ENCODE peak calls at places on chromosomes 1 and 21, in ten cellular contexts. V is sigmoid colon; W is tibial artery; Z is prostate gland; T is ovary; L is CD4-positive, alpha-beta memory T cell; I is heart right ventricle; Y is CD8-positive, alpha-beta T cell; C is heart left ventricle; B is thoracic aorta. K is an unnamed sample. For H3K4me1, the result is how much of the 10 kb centered on the place peaks cover.

GRCh38 chr1:201617157-201617556 is 78.2 kb downstream of the NAV1 start:
- DNase-seq in Y (no peak), W (no peak), B (no peak), C (no peak), V (no peak), I (no peak), Z (no peak), L (no peak), T (no peak), K (no peak)

GRCh38 chr1:11527541-11528452 is 48.8 kb downstream of the DISP3 start:
- DNase-seq in T (no peak), Y (no peak), C (no peak), B (no peak), I (no peak), V (peak), Z (no peak), L (no peak), W (no peak), K (no peak)

GRCh38 chr1:39204441-39205081 is at the start of gene MACF1:
- DNase-seq in C (peak), L (peak), Z (peak), T (peak), I (peak), W (peak), Y (peak), V (peak), B (peak), K (no peak)

GRCh38 chr21:41580758-41581554 is 73.0 kb upstream of the TMPRSS2 start:
- DNase-seq in L (no peak), Y (no peak), Z (no peak), T (no peak), C (no peak), W (no peak), B (no peak), V (no peak), I (no peak), K (no peak)

GRCh38 chr1:168180148-168180524 is 1.4 kb downstream of the TIPRL start:
- DNase-seq in I (no peak), L (no peak), C (no peak), B (no peak), Z (no peak), W (no peak), V (no peak), Y (no peak), T (no peak), K (no peak)

GRCh38 chr1:163147019-163147418 is 55.7 kb downstream of the RGS5 start:
- DNase-seq in I (no peak), Y (no peak), W (no peak), T (no peak), V (no peak), B (no peak), Z (no peak), C (no peak), L (no peak), K (no peak)

GRCh38 chr1:214332950-214333798 is 52.2 kb downstream of the SMYD2 start:
- DNase-seq in Y (peak), V (peak), C (peak), Z (peak), T (peak), B (no peak), L (no peak), I (peak), W (no peak), K (no peak)

GRCh38 chr1:240936911-240937668 is 325.1 kb upstream of the GREM2 start:
- DNase-seq in V (no peak), C (no peak), Z (no peak), B (no peak), W (no peak), T (no peak), L (no peak), I (no peak), Y (no peak), K (no peak)

GRCh38 chr1:185646202-185646683 is 87.9 kb upstream of the HMCN1 start:
- DNase-seq in C (peak), I (no peak), L (no peak), T (no peak), B (no peak), W (no peak), V (no peak), Y (no peak), Z (peak), K (no peak)

GRCh38 chr1:3945222-3945621 is 45.1 kb upstream of the C1orf174 start:
- DNase-seq in Z (no peak), W (no peak), T (no peak), V (no peak), C (no peak), B (no peak), I (no peak), L (no peak), Y (no peak), K (no peak)

GRCh38 chr1:220921991-220922390 is 42.7 kb downstream of the HLX start:
- DNase-seq in V (no peak), W (no peak), I (no peak), C (no peak), B (no peak), Y (no peak), Z (no peak), T (no peak), L (no peak), K (no peak)

GRCh38 chr1:966135-966602 is at the start of gene PLEKHN1:
- DNase-seq in Z (peak), T (no peak), V (no peak), Y (no peak), W (no peak), B (no peak), C (no peak), L (peak), I (no peak), K (no peak)

GRCh38 chr1:193308438-193308837 is 122.0 kb upstream of the B3GALT2 start:
- DNase-seq in T (no peak), I (no peak), W (no peak), Y (no peak), B (no peak), Z (no peak), L (no peak), C (no peak), V (no peak), K (no peak)

GRCh38 chr1:47948126-47948525 is 49.1 kb downstream of the TRABD2B start:
- DNase-seq in T (no peak), L (no peak), B (no peak), V (no peak), W (no peak), Y (no peak), I (no peak), C (no peak), Z (no peak), K (no peak)

GRCh38 chr1:208536176-208536575 is 292.0 kb upstream of the PLXNA2 start:
- DNase-seq in Z (no peak), C (no peak), Y (no peak), I (no peak), V (no peak), L (no peak), W (no peak), T (no peak), B (no peak), K (no peak)

GRCh38 chr1:15820478-15820877 is 13.0 kb upstream of the UQCRHL start:
- DNase-seq in W (no peak), C (no peak), L (no peak), V (no peak), T (no peak), Y (no peak), B (no peak), Z (no peak), I (no peak), K (no peak)

GRCh38 chr1:119139393-119139792 is 1.1 kb downstream of the WARS2 start:
- DNase-seq in W (no peak), C (no peak), V (no peak), Z (no peak), Y (peak), B (no peak), I (no peak), T (no peak), L (peak), K (peak)

GRCh38 chr1:88175120-88175630 is 508.9 kb upstream of the PKN2 start:
- DNase-seq in I (no peak), W (no peak), B (no peak), Y (no peak), C (no peak), T (no peak), Z (no peak), L (no peak), V (no peak), K (no peak)

GRCh38 chr21:30153697-30154340 is 12.8 kb downstream of the CLDN17 start:
- DNase-seq in W (no peak), C (no peak), V (no peak), Z (no peak), B (no peak), I (no peak), T (no peak), Y (no peak), L (no peak), K (no peak)

GRCh38 chr1:178581351-178581951 is 68.5 kb downstream of the TEX35 start:
- DNase-seq in C (no peak), I (no peak), Z (no peak), L (no peak), B (no peak), V (no peak), T (no peak), W (no peak), Y (no peak), K (no peak)

GRCh38 chr1:30705673-30706072 is 17.7 kb downstream of the MATN1 start:
- DNase-seq in L (no peak), W (no peak), B (no peak), Y (no peak), T (no peak), Z (no peak), C (no peak), I (no peak), V (no peak), K (no peak)

GRCh38 chr1:3190256-3191041 is 121.4 kb downstream of the PRDM16 start:
- DNase-seq in Z (no peak), Y (peak), C (no peak), B (no peak), W (no peak), T (peak), I (no peak), V (no peak), L (no peak), K (no peak)

GRCh38 chr1:178684542-178685000 is 40.5 kb upstream of the RALGPS2 start:
- DNase-seq in V (no peak), B (no peak), Y (no peak), L (no peak), C (no peak), T (no peak), I (no peak), Z (no peak), W (no peak), K (no peak)

GRCh38 chr1:234111458-234112142 is 207.1 kb downstream of the SLC35F3 start:
- DNase-seq in V (no peak), T (no peak), I (peak), B (no peak), C (no peak), W (no peak), Y (no peak), L (no peak), Z (peak), K (no peak)

GRCh38 chr1:13510499-13510898 is 3.3 kb downstream of the LRRC38 start:
- DNase-seq in T (no peak), V (no peak), Z (no peak), B (no peak), W (no peak), I (no peak), L (no peak), C (no peak), Y (no peak), K (no peak)

GRCh38 chr1:13513885-13514546 is at the start of gene LRRC38:
- DNase-seq in V (no peak), Y (no peak), I (peak), B (no peak), W (no peak), L (no peak), Z (no peak), C (peak), T (no peak), K (no peak)

GRCh38 chr1:13516606-13517005 is 2.8 kb upstream of the LRRC38 start:
- DNase-seq in T (no peak), V (no peak), I (no peak), Z (no peak), Y (no peak), L (no peak), W (no peak), B (no peak), C (no peak), K (no peak)

GRCh38 chr1:13512472-13512871 is 1.3 kb downstream of the LRRC38 start:
- DNase-seq in Y (no peak), I (no peak), V (no peak), C (no peak), W (no peak), T (no peak), L (no peak), Z (no peak), B (no peak), K (no peak)

GRCh38 chr1:13513063-13513884 is 529 bp downstream of the LRRC38 start:
- DNase-seq in C (no peak), W (no peak), B (no peak), T (no peak), L (no peak), I (no peak), Y (no peak), Z (no peak), V (no peak), K (no peak)
- H3K4me3 ChIP-seq in C (peak), W (no peak), B (no peak), T (no peak), L (no peak), I (peak), Y (no peak), Z (no peak), V (peak), K (no peak)

GRCh38 chr1:26290061-26290415 is 10.2 kb downstream of the SH3BGRL3 start:
- DNase-seq in T (no peak), B (no peak), I (no peak), L (no peak), V (no peak), C (no peak), Y (peak), W (no peak), Z (no peak), K (no peak)
- H3K4me1 ChIP-seq in T (under half), B (under half), I (half or more), L (half or more), V (under half), C (under half), Y (half or more), W (under half), Z (under half), K (half or more)

GRCh38 chr1:232269988-232270387 is 359.9 kb downstream of the SIPA1L2 start:
- DNase-seq in L (no peak), I (no peak), Y (no peak), C (no peak), T (no peak), Z (no peak), V (no peak), W (no peak), B (no peak), K (no peak)
- H3K27ac ChIP-seq in L (no peak), I (no peak), Y (no peak), C (no peak), T (no peak), Z (no peak), V (no peak), W (no peak), B (no peak), K (no peak)

GRCh38 chr1:180291004-180291403 is 60.9 kb downstream of the LHX4 start:
- DNase-seq in C (no peak), B (no peak), V (no peak), Y (no peak), T (no peak), W (no peak), I (no peak), L (no peak), Z (no peak), K (no peak)
- H3K4me3 ChIP-seq in C (no peak), B (no peak), V (no peak), Y (no peak), T (no peak), W (no peak), I (no peak), L (no peak), Z (no peak), K (no peak)